ENCODE peak calls at places on chromosomes 11 and 22, in nine cellular contexts. One of them, this sample, is unnamed.

GRCh38 chr11:35007277-35007676 is 90.9 kb downstream of the PDHX start:
- DNase-seq in T-helper 1 cell: no peak
- DNase-seq in NCI-H1092: no peak
- DNase-seq in WTC11: no peak
- DNase-seq in stimulated activated effector memory CD8-positive, alpha-beta T cell treated with anti-CD3 and anti-CD28 coated beads, Interleukin-12 subunit alpha, Interleukin-12 subunit beta, amount 100 ng/mL, for 72 hours: no peak
- DNase-seq in hypothalamus: no peak
- DNase-seq in SHP77: no peak
- DNase-seq in activated T-helper 2 cell treated with anti-CD3 and anti-CD28 coated beads, Interferon-gamma antibody, Interleukin-2, Interleukin-4, amounts not matched to agents 10 μg/mL and 5 μg/mL and 100 μg/mL, durations not matched to agents 14 hours and 24 hours and 36 hours: no peak
- DNase-seq in HFFc6: no peak
- DNase-seq in this sample: peak; percentile 37

GRCh38 chr11:70233511-70233919 is 30.4 kb downstream of the FADD start:
- DNase-seq in T-helper 1 cell: no peak
- DNase-seq in NCI-H1092: no peak
- DNase-seq in WTC11: no peak
- DNase-seq in stimulated activated effector memory CD8-positive, alpha-beta T cell treated with anti-CD3 and anti-CD28 coated beads, Interleukin-12 subunit alpha, Interleukin-12 subunit beta, amount 100 ng/mL, for 72 hours: no peak
- DNase-seq in hypothalamus: no peak
- DNase-seq in SHP77: no peak
- DNase-seq in activated T-helper 2 cell treated with anti-CD3 and anti-CD28 coated beads, Interferon-gamma antibody, Interleukin-2, Interleukin-4, amounts not matched to agents 10 μg/mL and 5 μg/mL and 100 μg/mL, durations not matched to agents 14 hours and 24 hours and 36 hours: no peak
- DNase-seq in HFFc6: peak; percentile 88
- DNase-seq in this sample: no peak

GRCh38 chr22:17303840-17304779 is 65.2 kb upstream of the CECR2 start:
- DNase-seq in T-helper 1 cell: peak; percentile 52
- DNase-seq in NCI-H1092: no peak
- DNase-seq in WTC11: no peak
- DNase-seq in stimulated activated effector memory CD8-positive, alpha-beta T cell treated with anti-CD3 and anti-CD28 coated beads, Interleukin-12 subunit alpha, Interleukin-12 subunit beta, amount 100 ng/mL, for 72 hours: peak; percentile 78
- DNase-seq in hypothalamus: no peak
- DNase-seq in SHP77: no peak
- DNase-seq in activated T-helper 2 cell treated with anti-CD3 and anti-CD28 coated beads, Interferon-gamma antibody, Interleukin-2, Interleukin-4, amounts not matched to agents 10 μg/mL and 5 μg/mL and 100 μg/mL, durations not matched to agents 14 hours and 24 hours and 36 hours: peak; percentile 65
- DNase-seq in HFFc6: no peak
- DNase-seq in this sample: peak; percentile 43

GRCh38 chr11:77361184-77361583 is 59.7 kb upstream of the GDPD4 start:
- DNase-seq in T-helper 1 cell: no peak
- DNase-seq in NCI-H1092: no peak
- DNase-seq in WTC11: no peak
- DNase-seq in stimulated activated effector memory CD8-positive, alpha-beta T cell treated with anti-CD3 and anti-CD28 coated beads, Interleukin-12 subunit alpha, Interleukin-12 subunit beta, amount 100 ng/mL, for 72 hours: no peak
- DNase-seq in hypothalamus: no peak
- DNase-seq in SHP77: no peak
- DNase-seq in activated T-helper 2 cell treated with anti-CD3 and anti-CD28 coated beads, Interferon-gamma antibody, Interleukin-2, Interleukin-4, amounts not matched to agents 10 μg/mL and 5 μg/mL and 100 μg/mL, durations not matched to agents 14 hours and 24 hours and 36 hours: no peak
- DNase-seq in HFFc6: peak; percentile 50
- DNase-seq in this sample: no peak

GRCh38 chr11:60905047-60905446 is 1.3 kb downstream of the PRPF19 start:
- DNase-seq in T-helper 1 cell: no peak
- DNase-seq in NCI-H1092: no peak
- DNase-seq in WTC11: no peak
- DNase-seq in stimulated activated effector memory CD8-positive, alpha-beta T cell treated with anti-CD3 and anti-CD28 coated beads, Interleukin-12 subunit alpha, Interleukin-12 subunit beta, amount 100 ng/mL, for 72 hours: no peak
- DNase-seq in hypothalamus: no peak
- DNase-seq in SHP77: no peak
- DNase-seq in activated T-helper 2 cell treated with anti-CD3 and anti-CD28 coated beads, Interferon-gamma antibody, Interleukin-2, Interleukin-4, amounts not matched to agents 10 μg/mL and 5 μg/mL and 100 μg/mL, durations not matched to agents 14 hours and 24 hours and 36 hours: no peak
- DNase-seq in HFFc6: no peak
- DNase-seq in this sample: no peak

GRCh38 chr11:48109046-48109666 is 107.5 kb upstream of the OR4B1 start:
- DNase-seq in T-helper 1 cell: no peak
- DNase-seq in NCI-H1092: peak; percentile 56
- DNase-seq in WTC11: no peak
- DNase-seq in stimulated activated effector memory CD8-positive, alpha-beta T cell treated with anti-CD3 and anti-CD28 coated beads, Interleukin-12 subunit alpha, Interleukin-12 subunit beta, amount 100 ng/mL, for 72 hours: peak; percentile 45
- DNase-seq in hypothalamus: no peak
- DNase-seq in SHP77: peak; percentile 55
- DNase-seq in activated T-helper 2 cell treated with anti-CD3 and anti-CD28 coated beads, Interferon-gamma antibody, Interleukin-2, Interleukin-4, amounts not matched to agents 10 μg/mL and 5 μg/mL and 100 μg/mL, durations not matched to agents 14 hours and 24 hours and 36 hours: no peak
- DNase-seq in HFFc6: peak; percentile 66
- DNase-seq in this sample: no peak

GRCh38 chr11:119115484-119116234 is 5.7 kb upstream of the HINFP start:
- DNase-seq in T-helper 1 cell: no peak
- DNase-seq in NCI-H1092: no peak
- DNase-seq in WTC11: no peak
- DNase-seq in stimulated activated effector memory CD8-positive, alpha-beta T cell treated with anti-CD3 and anti-CD28 coated beads, Interleukin-12 subunit alpha, Interleukin-12 subunit beta, amount 100 ng/mL, for 72 hours: no peak
- DNase-seq in hypothalamus: no peak
- DNase-seq in SHP77: no peak
- DNase-seq in activated T-helper 2 cell treated with anti-CD3 and anti-CD28 coated beads, Interferon-gamma antibody, Interleukin-2, Interleukin-4, amounts not matched to agents 10 μg/mL and 5 μg/mL and 100 μg/mL, durations not matched to agents 14 hours and 24 hours and 36 hours: no peak
- DNase-seq in HFFc6: no peak
- DNase-seq in this sample: no peak

GRCh38 chr11:121672630-121673487 is 220.1 kb upstream of the SORL1-AS1 start:
- DNase-seq in T-helper 1 cell: no peak
- DNase-seq in NCI-H1092: no peak
- DNase-seq in WTC11: no peak
- DNase-seq in stimulated activated effector memory CD8-positive, alpha-beta T cell treated with anti-CD3 and anti-CD28 coated beads, Interleukin-12 subunit alpha, Interleukin-12 subunit beta, amount 100 ng/mL, for 72 hours: no peak
- DNase-seq in hypothalamus: no peak
- DNase-seq in SHP77: no peak
- DNase-seq in activated T-helper 2 cell treated with anti-CD3 and anti-CD28 coated beads, Interferon-gamma antibody, Interleukin-2, Interleukin-4, amounts not matched to agents 10 μg/mL and 5 μg/mL and 100 μg/mL, durations not matched to agents 14 hours and 24 hours and 36 hours: no peak
- DNase-seq in HFFc6: no peak
- DNase-seq in this sample: no peak

GRCh38 chr11:132535830-132536229 is 996.5 kb downstream of the OPCML start:
- DNase-seq in T-helper 1 cell: no peak
- DNase-seq in NCI-H1092: no peak
- DNase-seq in WTC11: no peak
- DNase-seq in stimulated activated effector memory CD8-positive, alpha-beta T cell treated with anti-CD3 and anti-CD28 coated beads, Interleukin-12 subunit alpha, Interleukin-12 subunit beta, amount 100 ng/mL, for 72 hours: no peak
- DNase-seq in hypothalamus: no peak
- DNase-seq in SHP77: no peak
- DNase-seq in activated T-helper 2 cell treated with anti-CD3 and anti-CD28 coated beads, Interferon-gamma antibody, Interleukin-2, Interleukin-4, amounts not matched to agents 10 μg/mL and 5 μg/mL and 100 μg/mL, durations not matched to agents 14 hours and 24 hours and 36 hours: no peak
- DNase-seq in HFFc6: no peak
- DNase-seq in this sample: no peak

GRCh38 chr22:22165936-22166710 is 78.5 kb upstream of the VPREB1 start:
- DNase-seq in T-helper 1 cell: no peak
- DNase-seq in NCI-H1092: no peak
- DNase-seq in WTC11: no peak
- DNase-seq in stimulated activated effector memory CD8-positive, alpha-beta T cell treated with anti-CD3 and anti-CD28 coated beads, Interleukin-12 subunit alpha, Interleukin-12 subunit beta, amount 100 ng/mL, for 72 hours: no peak
- DNase-seq in hypothalamus: no peak
- DNase-seq in SHP77: no peak
- DNase-seq in activated T-helper 2 cell treated with anti-CD3 and anti-CD28 coated beads, Interferon-gamma antibody, Interleukin-2, Interleukin-4, amounts not matched to agents 10 μg/mL and 5 μg/mL and 100 μg/mL, durations not matched to agents 14 hours and 24 hours and 36 hours: no peak
- DNase-seq in HFFc6: no peak
- DNase-seq in this sample: no peak

GRCh38 chr11:45457649-45458048 is 171.5 kb upstream of the SYT13 start:
- DNase-seq in T-helper 1 cell: no peak
- DNase-seq in NCI-H1092: no peak
- DNase-seq in WTC11: no peak
- DNase-seq in stimulated activated effector memory CD8-positive, alpha-beta T cell treated with anti-CD3 and anti-CD28 coated beads, Interleukin-12 subunit alpha, Interleukin-12 subunit beta, amount 100 ng/mL, for 72 hours: no peak
- DNase-seq in hypothalamus: no peak
- DNase-seq in SHP77: no peak
- DNase-seq in activated T-helper 2 cell treated with anti-CD3 and anti-CD28 coated beads, Interferon-gamma antibody, Interleukin-2, Interleukin-4, amounts not matched to agents 10 μg/mL and 5 μg/mL and 100 μg/mL, durations not matched to agents 14 hours and 24 hours and 36 hours: no peak
- DNase-seq in HFFc6: peak; percentile 89
- DNase-seq in this sample: no peak

GRCh38 chr22:31081963-31082605 is 966 bp downstream of the SMTN start:
- DNase-seq in T-helper 1 cell: no peak
- DNase-seq in NCI-H1092: no peak
- DNase-seq in WTC11: no peak
- DNase-seq in stimulated activated effector memory CD8-positive, alpha-beta T cell treated with anti-CD3 and anti-CD28 coated beads, Interleukin-12 subunit alpha, Interleukin-12 subunit beta, amount 100 ng/mL, for 72 hours: no peak
- DNase-seq in hypothalamus: no peak
- DNase-seq in SHP77: no peak
- DNase-seq in activated T-helper 2 cell treated with anti-CD3 and anti-CD28 coated beads, Interferon-gamma antibody, Interleukin-2, Interleukin-4, amounts not matched to agents 10 μg/mL and 5 μg/mL and 100 μg/mL, durations not matched to agents 14 hours and 24 hours and 36 hours: no peak
- DNase-seq in HFFc6: peak; percentile 59
- DNase-seq in this sample: no peak

GRCh38 chr22:45688606-45689080 is 17.0 kb downstream of the ATXN10 start:
- DNase-seq in T-helper 1 cell: no peak
- DNase-seq in NCI-H1092: no peak
- DNase-seq in WTC11: no peak
- DNase-seq in stimulated activated effector memory CD8-positive, alpha-beta T cell treated with anti-CD3 and anti-CD28 coated beads, Interleukin-12 subunit alpha, Interleukin-12 subunit beta, amount 100 ng/mL, for 72 hours: no peak
- DNase-seq in hypothalamus: no peak
- DNase-seq in SHP77: no peak
- DNase-seq in activated T-helper 2 cell treated with anti-CD3 and anti-CD28 coated beads, Interferon-gamma antibody, Interleukin-2, Interleukin-4, amounts not matched to agents 10 μg/mL and 5 μg/mL and 100 μg/mL, durations not matched to agents 14 hours and 24 hours and 36 hours: no peak
- DNase-seq in HFFc6: peak; percentile 90
- DNase-seq in this sample: no peak

GRCh38 chr11:116690623-116691022 is 82.2 kb downstream of the BUD13 start:
- DNase-seq in T-helper 1 cell: no peak
- DNase-seq in NCI-H1092: no peak
- DNase-seq in WTC11: no peak
- DNase-seq in stimulated activated effector memory CD8-positive, alpha-beta T cell treated with anti-CD3 and anti-CD28 coated beads, Interleukin-12 subunit alpha, Interleukin-12 subunit beta, amount 100 ng/mL, for 72 hours: peak; percentile 46
- DNase-seq in hypothalamus: no peak
- DNase-seq in SHP77: no peak
- DNase-seq in activated T-helper 2 cell treated with anti-CD3 and anti-CD28 coated beads, Interferon-gamma antibody, Interleukin-2, Interleukin-4, amounts not matched to agents 10 μg/mL and 5 μg/mL and 100 μg/mL, durations not matched to agents 14 hours and 24 hours and 36 hours: no peak
- DNase-seq in HFFc6: no peak
- DNase-seq in this sample: no peak

GRCh38 chr11:35943761-35944502 is at the start of gene LDLRAD3:
- DNase-seq in T-helper 1 cell: no peak
- DNase-seq in NCI-H1092: peak; percentile 22
- DNase-seq in WTC11: peak; percentile 81
- DNase-seq in stimulated activated effector memory CD8-positive, alpha-beta T cell treated with anti-CD3 and anti-CD28 coated beads, Interleukin-12 subunit alpha, Interleukin-12 subunit beta, amount 100 ng/mL, for 72 hours: peak; percentile 50
- DNase-seq in hypothalamus: peak; percentile 48
- DNase-seq in SHP77: peak; percentile 51
- DNase-seq in activated T-helper 2 cell treated with anti-CD3 and anti-CD28 coated beads, Interferon-gamma antibody, Interleukin-2, Interleukin-4, amounts not matched to agents 10 μg/mL and 5 μg/mL and 100 μg/mL, durations not matched to agents 14 hours and 24 hours and 36 hours: peak; percentile 9
- DNase-seq in HFFc6: peak; percentile 68
- DNase-seq in this sample: peak; percentile 22

GRCh38 chr11:35061516-35062440 is 77.2 kb upstream of the CD44 start:
- DNase-seq in T-helper 1 cell: no peak
- DNase-seq in NCI-H1092: peak; percentile 8
- DNase-seq in WTC11: no peak
- DNase-seq in stimulated activated effector memory CD8-positive, alpha-beta T cell treated with anti-CD3 and anti-CD28 coated beads, Interleukin-12 subunit alpha, Interleukin-12 subunit beta, amount 100 ng/mL, for 72 hours: no peak
- DNase-seq in hypothalamus: no peak
- DNase-seq in SHP77: no peak
- DNase-seq in activated T-helper 2 cell treated with anti-CD3 and anti-CD28 coated beads, Interferon-gamma antibody, Interleukin-2, Interleukin-4, amounts not matched to agents 10 μg/mL and 5 μg/mL and 100 μg/mL, durations not matched to agents 14 hours and 24 hours and 36 hours: no peak
- DNase-seq in HFFc6: no peak
- DNase-seq in this sample: no peak

GRCh38 chr22:31120642-31121041 is 2.1 kb upstream of the INPP5J start:
- DNase-seq in T-helper 1 cell: no peak
- DNase-seq in NCI-H1092: no peak
- DNase-seq in WTC11: no peak
- DNase-seq in stimulated activated effector memory CD8-positive, alpha-beta T cell treated with anti-CD3 and anti-CD28 coated beads, Interleukin-12 subunit alpha, Interleukin-12 subunit beta, amount 100 ng/mL, for 72 hours: no peak
- DNase-seq in hypothalamus: no peak
- DNase-seq in SHP77: no peak
- DNase-seq in activated T-helper 2 cell treated with anti-CD3 and anti-CD28 coated beads, Interferon-gamma antibody, Interleukin-2, Interleukin-4, amounts not matched to agents 10 μg/mL and 5 μg/mL and 100 μg/mL, durations not matched to agents 14 hours and 24 hours and 36 hours: no peak
- DNase-seq in HFFc6: no peak
- DNase-seq in this sample: no peak

GRCh38 chr11:78290293-78291176 is 101.8 kb downstream of the USP35 start:
- DNase-seq in T-helper 1 cell: no peak
- DNase-seq in NCI-H1092: no peak
- DNase-seq in WTC11: no peak
- DNase-seq in stimulated activated effector memory CD8-positive, alpha-beta T cell treated with anti-CD3 and anti-CD28 coated beads, Interleukin-12 subunit alpha, Interleukin-12 subunit beta, amount 100 ng/mL, for 72 hours: no peak
- DNase-seq in hypothalamus: no peak
- DNase-seq in SHP77: no peak
- DNase-seq in activated T-helper 2 cell treated with anti-CD3 and anti-CD28 coated beads, Interferon-gamma antibody, Interleukin-2, Interleukin-4, amounts not matched to agents 10 μg/mL and 5 μg/mL and 100 μg/mL, durations not matched to agents 14 hours and 24 hours and 36 hours: peak; percentile 37
- DNase-seq in HFFc6: peak; percentile 16
- DNase-seq in this sample: no peak

GRCh38 chr11:104946907-104947306 is 21.5 kb downstream of the CASP4 start:
- DNase-seq in T-helper 1 cell: no peak
- DNase-seq in NCI-H1092: no peak
- DNase-seq in WTC11: no peak
- DNase-seq in stimulated activated effector memory CD8-positive, alpha-beta T cell treated with anti-CD3 and anti-CD28 coated beads, Interleukin-12 subunit alpha, Interleukin-12 subunit beta, amount 100 ng/mL, for 72 hours: no peak
- DNase-seq in hypothalamus: no peak
- DNase-seq in SHP77: peak; percentile 30
- DNase-seq in activated T-helper 2 cell treated with anti-CD3 and anti-CD28 coated beads, Interferon-gamma antibody, Interleukin-2, Interleukin-4, amounts not matched to agents 10 μg/mL and 5 μg/mL and 100 μg/mL, durations not matched to agents 14 hours and 24 hours and 36 hours: no peak
- DNase-seq in HFFc6: peak; percentile 61
- DNase-seq in this sample: no peak

GRCh38 chr11:1896895-1897294 is 5.2 kb upstream of the PRR33 start:
- DNase-seq in T-helper 1 cell: no peak
- DNase-seq in NCI-H1092: no peak
- DNase-seq in WTC11: no peak
- DNase-seq in stimulated activated effector memory CD8-positive, alpha-beta T cell treated with anti-CD3 and anti-CD28 coated beads, Interleukin-12 subunit alpha, Interleukin-12 subunit beta, amount 100 ng/mL, for 72 hours: no peak
- DNase-seq in hypothalamus: no peak
- DNase-seq in SHP77: no peak
- DNase-seq in activated T-helper 2 cell treated with anti-CD3 and anti-CD28 coated beads, Interferon-gamma antibody, Interleukin-2, Interleukin-4, amounts not matched to agents 10 μg/mL and 5 μg/mL and 100 μg/mL, durations not matched to agents 14 hours and 24 hours and 36 hours: no peak
- DNase-seq in HFFc6: no peak
- DNase-seq in this sample: no peak

GRCh38 chr22:38783095-38783710 is 10.7 kb downstream of the DNAL4 start:
- DNase-seq in T-helper 1 cell: no peak
- DNase-seq in NCI-H1092: no peak
- DNase-seq in WTC11: no peak
- DNase-seq in stimulated activated effector memory CD8-positive, alpha-beta T cell treated with anti-CD3 and anti-CD28 coated beads, Interleukin-12 subunit alpha, Interleukin-12 subunit beta, amount 100 ng/mL, for 72 hours: no peak
- DNase-seq in hypothalamus: no peak
- DNase-seq in SHP77: no peak
- DNase-seq in activated T-helper 2 cell treated with anti-CD3 and anti-CD28 coated beads, Interferon-gamma antibody, Interleukin-2, Interleukin-4, amounts not matched to agents 10 μg/mL and 5 μg/mL and 100 μg/mL, durations not matched to agents 14 hours and 24 hours and 36 hours: no peak
- DNase-seq in HFFc6: no peak
- DNase-seq in this sample: no peak

GRCh38 chr11:126280595-126280994 is 2.3 kb upstream of the TIRAP start:
- DNase-seq in T-helper 1 cell: no peak
- DNase-seq in NCI-H1092: no peak
- DNase-seq in WTC11: no peak
- DNase-seq in stimulated activated effector memory CD8-positive, alpha-beta T cell treated with anti-CD3 and anti-CD28 coated beads, Interleukin-12 subunit alpha, Interleukin-12 subunit beta, amount 100 ng/mL, for 72 hours: no peak
- DNase-seq in hypothalamus: no peak
- DNase-seq in SHP77: no peak
- DNase-seq in activated T-helper 2 cell treated with anti-CD3 and anti-CD28 coated beads, Interferon-gamma antibody, Interleukin-2, Interleukin-4, amounts not matched to agents 10 μg/mL and 5 μg/mL and 100 μg/mL, durations not matched to agents 14 hours and 24 hours and 36 hours: no peak
- DNase-seq in HFFc6: no peak
- DNase-seq in this sample: no peak

GRCh38 chr22:20101638-20102037 is 14.3 kb upstream of the RANBP1 start:
- DNase-seq in T-helper 1 cell: no peak
- DNase-seq in NCI-H1092: no peak
- DNase-seq in WTC11: no peak
- DNase-seq in stimulated activated effector memory CD8-positive, alpha-beta T cell treated with anti-CD3 and anti-CD28 coated beads, Interleukin-12 subunit alpha, Interleukin-12 subunit beta, amount 100 ng/mL, for 72 hours: no peak
- DNase-seq in hypothalamus: no peak
- DNase-seq in SHP77: no peak
- DNase-seq in activated T-helper 2 cell treated with anti-CD3 and anti-CD28 coated beads, Interferon-gamma antibody, Interleukin-2, Interleukin-4, amounts not matched to agents 10 μg/mL and 5 μg/mL and 100 μg/mL, durations not matched to agents 14 hours and 24 hours and 36 hours: no peak
- DNase-seq in HFFc6: no peak
- DNase-seq in this sample: no peak

GRCh38 chr11:120316880-120317688 is 8.0 kb upstream of the TLCD5 start:
- DNase-seq in T-helper 1 cell: no peak
- DNase-seq in NCI-H1092: no peak
- DNase-seq in WTC11: peak; percentile 42
- DNase-seq in stimulated activated effector memory CD8-positive, alpha-beta T cell treated with anti-CD3 and anti-CD28 coated beads, Interleukin-12 subunit alpha, Interleukin-12 subunit beta, amount 100 ng/mL, for 72 hours: no peak
- DNase-seq in hypothalamus: no peak
- DNase-seq in SHP77: no peak
- DNase-seq in activated T-helper 2 cell treated with anti-CD3 and anti-CD28 coated beads, Interferon-gamma antibody, Interleukin-2, Interleukin-4, amounts not matched to agents 10 μg/mL and 5 μg/mL and 100 μg/mL, durations not matched to agents 14 hours and 24 hours and 36 hours: no peak
- DNase-seq in HFFc6: no peak
- DNase-seq in this sample: no peak

GRCh38 chr11:104526006-104526405 is 362.1 kb upstream of the PDGFD start:
- DNase-seq in T-helper 1 cell: no peak
- DNase-seq in NCI-H1092: no peak
- DNase-seq in WTC11: no peak
- DNase-seq in stimulated activated effector memory CD8-positive, alpha-beta T cell treated with anti-CD3 and anti-CD28 coated beads, Interleukin-12 subunit alpha, Interleukin-12 subunit beta, amount 100 ng/mL, for 72 hours: no peak
- DNase-seq in hypothalamus: no peak
- DNase-seq in SHP77: no peak
- DNase-seq in activated T-helper 2 cell treated with anti-CD3 and anti-CD28 coated beads, Interferon-gamma antibody, Interleukin-2, Interleukin-4, amounts not matched to agents 10 μg/mL and 5 μg/mL and 100 μg/mL, durations not matched to agents 14 hours and 24 hours and 36 hours: no peak
- DNase-seq in HFFc6: no peak
- DNase-seq in this sample: no peak

GRCh38 chr22:25051983-25052710 is 99.6 kb downstream of the KIAA1671 start:
- DNase-seq in T-helper 1 cell: no peak
- DNase-seq in NCI-H1092: peak; percentile 80
- DNase-seq in WTC11: no peak
- DNase-seq in stimulated activated effector memory CD8-positive, alpha-beta T cell treated with anti-CD3 and anti-CD28 coated beads, Interleukin-12 subunit alpha, Interleukin-12 subunit beta, amount 100 ng/mL, for 72 hours: no peak
- DNase-seq in hypothalamus: no peak
- DNase-seq in SHP77: peak; percentile 82
- DNase-seq in activated T-helper 2 cell treated with anti-CD3 and anti-CD28 coated beads, Interferon-gamma antibody, Interleukin-2, Interleukin-4, amounts not matched to agents 10 μg/mL and 5 μg/mL and 100 μg/mL, durations not matched to agents 14 hours and 24 hours and 36 hours: no peak
- DNase-seq in HFFc6: no peak
- DNase-seq in this sample: no peak

GRCh38 chr11:71530602-71531001 is 3.5 kb downstream of the KRTAP5-7 start:
- DNase-seq in T-helper 1 cell: no peak
- DNase-seq in NCI-H1092: no peak
- DNase-seq in WTC11: no peak
- DNase-seq in stimulated activated effector memory CD8-positive, alpha-beta T cell treated with anti-CD3 and anti-CD28 coated beads, Interleukin-12 subunit alpha, Interleukin-12 subunit beta, amount 100 ng/mL, for 72 hours: no peak
- DNase-seq in hypothalamus: no peak
- DNase-seq in SHP77: no peak
- DNase-seq in activated T-helper 2 cell treated with anti-CD3 and anti-CD28 coated beads, Interferon-gamma antibody, Interleukin-2, Interleukin-4, amounts not matched to agents 10 μg/mL and 5 μg/mL and 100 μg/mL, durations not matched to agents 14 hours and 24 hours and 36 hours: no peak
- DNase-seq in HFFc6: no peak
- DNase-seq in this sample: no peak

GRCh38 chr11:128565881-128566280 is 21.5 kb downstream of the ETS1 start:
- DNase-seq in T-helper 1 cell: no peak
- DNase-seq in NCI-H1092: no peak
- DNase-seq in WTC11: no peak
- DNase-seq in stimulated activated effector memory CD8-positive, alpha-beta T cell treated with anti-CD3 and anti-CD28 coated beads, Interleukin-12 subunit alpha, Interleukin-12 subunit beta, amount 100 ng/mL, for 72 hours: no peak
- DNase-seq in hypothalamus: no peak
- DNase-seq in SHP77: no peak
- DNase-seq in activated T-helper 2 cell treated with anti-CD3 and anti-CD28 coated beads, Interferon-gamma antibody, Interleukin-2, Interleukin-4, amounts not matched to agents 10 μg/mL and 5 μg/mL and 100 μg/mL, durations not matched to agents 14 hours and 24 hours and 36 hours: no peak
- DNase-seq in HFFc6: no peak
- DNase-seq in this sample: no peak

GRCh38 chr11:61092280-61092766 is 10.0 kb upstream of the CD5 start:
- DNase-seq in T-helper 1 cell: no peak
- DNase-seq in NCI-H1092: no peak
- DNase-seq in WTC11: no peak
- DNase-seq in stimulated activated effector memory CD8-positive, alpha-beta T cell treated with anti-CD3 and anti-CD28 coated beads, Interleukin-12 subunit alpha, Interleukin-12 subunit beta, amount 100 ng/mL, for 72 hours: no peak
- DNase-seq in hypothalamus: no peak
- DNase-seq in SHP77: no peak
- DNase-seq in activated T-helper 2 cell treated with anti-CD3 and anti-CD28 coated beads, Interferon-gamma antibody, Interleukin-2, Interleukin-4, amounts not matched to agents 10 μg/mL and 5 μg/mL and 100 μg/mL, durations not matched to agents 14 hours and 24 hours and 36 hours: peak; percentile 62
- DNase-seq in HFFc6: no peak
- DNase-seq in this sample: no peak

GRCh38 chr22:38724176-38724575 is 18.4 kb downstream of the GTPBP1 start:
- DNase-seq in T-helper 1 cell: no peak
- DNase-seq in NCI-H1092: no peak
- DNase-seq in WTC11: no peak
- DNase-seq in stimulated activated effector memory CD8-positive, alpha-beta T cell treated with anti-CD3 and anti-CD28 coated beads, Interleukin-12 subunit alpha, Interleukin-12 subunit beta, amount 100 ng/mL, for 72 hours: no peak
- DNase-seq in hypothalamus: no peak
- DNase-seq in SHP77: no peak
- DNase-seq in activated T-helper 2 cell treated with anti-CD3 and anti-CD28 coated beads, Interferon-gamma antibody, Interleukin-2, Interleukin-4, amounts not matched to agents 10 μg/mL and 5 μg/mL and 100 μg/mL, durations not matched to agents 14 hours and 24 hours and 36 hours: no peak
- DNase-seq in HFFc6: no peak
- DNase-seq in this sample: no peak

GRCh38 chr11:44987506-44987905 is 36.8 kb upstream of the TP53I11 start:
- DNase-seq in T-helper 1 cell: no peak
- DNase-seq in NCI-H1092: no peak
- DNase-seq in WTC11: no peak
- DNase-seq in stimulated activated effector memory CD8-positive, alpha-beta T cell treated with anti-CD3 and anti-CD28 coated beads, Interleukin-12 subunit alpha, Interleukin-12 subunit beta, amount 100 ng/mL, for 72 hours: no peak
- DNase-seq in hypothalamus: no peak
- DNase-seq in SHP77: no peak
- DNase-seq in activated T-helper 2 cell treated with anti-CD3 and anti-CD28 coated beads, Interferon-gamma antibody, Interleukin-2, Interleukin-4, amounts not matched to agents 10 μg/mL and 5 μg/mL and 100 μg/mL, durations not matched to agents 14 hours and 24 hours and 36 hours: no peak
- DNase-seq in HFFc6: no peak
- DNase-seq in this sample: no peak

This sample was measured in GM18507.